ENCODE peak calls at places on chromosomes 2 and 18, in eight cellular contexts. One of them, this sample, is unnamed.

GRCh38 chr2:6791682-6792081 is 74.0 kb downstream of the CMPK2 start:
- DNase-seq in skeletal muscle cell: no peak
- DNase-seq in GM12892: no peak
- DNase-seq in caudate nucleus: no peak
- DNase-seq in AG04450: no peak
- DNase-seq in astrocyte of the spinal cord: no peak
- DNase-seq in M059J: peak; percentile 4
- DNase-seq in GM23248: no peak
- DNase-seq in this sample: no peak

GRCh38 chr2:131040661-131041401 is 52.4 kb downstream of the FAM168B start:
- DNase-seq in caudate nucleus: peak; percentile 71
- DNase-seq in M059J: no peak
- DNase-seq in skeletal muscle cell: no peak
- DNase-seq in GM23248: no peak
- DNase-seq in GM12892: no peak
- DNase-seq in AG04450: no peak
- DNase-seq in astrocyte of the spinal cord: no peak
- DNase-seq in this sample: peak; percentile 84

GRCh38 chr18:70931942-70932814 is 643.3 kb downstream of the SOCS6 start:
- DNase-seq in AG04450: no peak
- DNase-seq in GM23248: peak; percentile 55
- DNase-seq in GM12892: no peak
- DNase-seq in caudate nucleus: no peak
- DNase-seq in M059J: peak; percentile 12
- DNase-seq in astrocyte of the spinal cord: peak; percentile 50
- DNase-seq in skeletal muscle cell: no peak
- DNase-seq in this sample: peak; percentile 11

GRCh38 chr2:118012778-118013177 is 1.1 kb downstream of the CCDC93 start:
- DNase-seq in astrocyte of the spinal cord: no peak
- DNase-seq in caudate nucleus: no peak
- DNase-seq in GM12892: no peak
- DNase-seq in AG04450: no peak
- DNase-seq in skeletal muscle cell: no peak
- DNase-seq in GM23248: no peak
- DNase-seq in M059J: peak; percentile 3
- DNase-seq in this sample: no peak

GRCh38 chr2:235981629-235982028 is 186.6 kb downstream of the GBX2 start:
- DNase-seq in skeletal muscle cell: no peak
- DNase-seq in astrocyte of the spinal cord: no peak
- DNase-seq in GM23248: no peak
- DNase-seq in M059J: no peak
- DNase-seq in caudate nucleus: no peak
- DNase-seq in AG04450: no peak
- DNase-seq in GM12892: no peak
- DNase-seq in this sample: no peak

GRCh38 chr18:28015671-28016070 is 161.3 kb downstream of the CDH2 start:
- DNase-seq in skeletal muscle cell: no peak
- DNase-seq in astrocyte of the spinal cord: no peak
- DNase-seq in GM23248: no peak
- DNase-seq in caudate nucleus: no peak
- DNase-seq in M059J: no peak
- DNase-seq in GM12892: no peak
- DNase-seq in AG04450: no peak
- DNase-seq in this sample: no peak

GRCh38 chr2:138415891-138416494 is 85.6 kb upstream of the SPOPL start:
- DNase-seq in skeletal muscle cell: no peak
- DNase-seq in caudate nucleus: no peak
- DNase-seq in M059J: peak; percentile 20
- DNase-seq in astrocyte of the spinal cord: peak; percentile 25
- DNase-seq in AG04450: no peak
- DNase-seq in GM23248: peak; percentile 40
- DNase-seq in GM12892: no peak
- DNase-seq in this sample: no peak

GRCh38 chr2:191001032-191001431 is 12.9 kb downstream of the STAT1 start:
- DNase-seq in M059J: no peak
- DNase-seq in astrocyte of the spinal cord: no peak
- DNase-seq in caudate nucleus: no peak
- DNase-seq in GM23248: no peak
- DNase-seq in AG04450: no peak
- DNase-seq in skeletal muscle cell: no peak
- DNase-seq in GM12892: no peak
- DNase-seq in this sample: no peak

GRCh38 chr18:62939433-62939832 is 224.1 kb downstream of the PHLPP1 start:
- DNase-seq in M059J: no peak
- DNase-seq in astrocyte of the spinal cord: no peak
- DNase-seq in GM23248: no peak
- DNase-seq in GM12892: no peak
- DNase-seq in caudate nucleus: no peak
- DNase-seq in AG04450: no peak
- DNase-seq in skeletal muscle cell: no peak
- DNase-seq in this sample: no peak

GRCh38 chr18:14747513-14748474 is at the start of gene ANKRD30B:
- DNase-seq in GM23248: no peak
- DNase-seq in M059J: no peak
- DNase-seq in caudate nucleus: no peak
- DNase-seq in skeletal muscle cell: no peak
- DNase-seq in astrocyte of the spinal cord: no peak
- DNase-seq in AG04450: no peak
- DNase-seq in GM12892: no peak
- DNase-seq in this sample: no peak

GRCh38 chr2:118134650-118135049 is 46.4 kb downstream of the INSIG2 start:
- DNase-seq in M059J: no peak
- DNase-seq in caudate nucleus: no peak
- DNase-seq in skeletal muscle cell: no peak
- DNase-seq in GM12892: no peak
- DNase-seq in AG04450: no peak
- DNase-seq in astrocyte of the spinal cord: no peak
- DNase-seq in GM23248: no peak
- DNase-seq in this sample: no peak